ENCODE peak calls at places on chromosome 17, in four cellular contexts. V, Y, R and B are unnamed samples.

GRCh38 chr17:28925912-28926365 is 23.1 kb upstream of the DHRS13 start:
- DNase-seq in V (no peak), Y (peak), R (no peak), B (no peak)

GRCh38 chr17:74601944-74602572 is 10.0 kb upstream of the CD300LD start:
- DNase-seq in V (peak), Y (no peak), R (peak), B (peak)

GRCh38 chr17:48547839-48548686 is 3.2 kb upstream of the HOXB2 start:
- DNase-seq in V (peak), Y (no peak), R (no peak), B (peak)

GRCh38 chr17:5821813-5822212 is 237.5 kb upstream of the NLRP1 start:
- DNase-seq in V (no peak), Y (no peak), R (no peak), B (no peak)

GRCh38 chr17:28426081-28426519 is 20.1 kb upstream of the SLC46A1 start:
- DNase-seq in V (peak), Y (no peak), R (peak), B (peak)

GRCh38 chr17:45018514-45019176 is 32.8 kb downstream of the DCAKD start:
- DNase-seq in V (peak), Y (no peak), R (no peak), B (peak)

GRCh38 chr17:6812295-6812694 is 19.2 kb downstream of the TEKT1 start:
- DNase-seq in V (no peak), Y (no peak), R (no peak), B (no peak)

GRCh38 chr17:78138204-78139060 is 7.8 kb upstream of the C17orf99 start:
- DNase-seq in V (no peak), Y (no peak), R (no peak), B (no peak)

GRCh38 chr17:32862940-32863339 is 14.0 kb downstream of the MYO1D start:
- DNase-seq in V (no peak), Y (no peak), R (no peak), B (no peak)

GRCh38 chr17:64020068-64020766 is at the start of gene ICAM2:
- DNase-seq in V (no peak), Y (peak), R (no peak), B (peak)

GRCh38 chr17:17215575-17215974 is 9.4 kb upstream of the PLD6 start:
- DNase-seq in V (no peak), Y (no peak), R (no peak), B (no peak)

GRCh38 chr17:77873518-77874302 is 84.8 kb upstream of the TNRC6C start:
- DNase-seq in V (no peak), Y (no peak), R (no peak), B (no peak)

GRCh38 chr17:31499771-31500554 is 108.5 kb downstream of the RAB11FIP4 start:
- DNase-seq in V (no peak), Y (no peak), R (peak), B (peak)

GRCh38 chr17:39548494-39548893 is 59.2 kb downstream of the NEUROD2 start:
- DNase-seq in V (no peak), Y (no peak), R (no peak), B (no peak)

GRCh38 chr17:4742133-4742532 is 2.4 kb upstream of the CXCL16 start:
- DNase-seq in V (no peak), Y (no peak), R (no peak), B (no peak)

GRCh38 chr17:30263552-30264333 is 28.0 kb downstream of the BLMH start:
- DNase-seq in V (no peak), Y (no peak), R (no peak), B (no peak)

GRCh38 chr17:64357191-64357981 is 33.3 kb downstream of the PECAM1 start:
- DNase-seq in V (no peak), Y (no peak), R (no peak), B (peak)

GRCh38 chr17:55296171-55296695 is 31.5 kb downstream of the HLF start:
- DNase-seq in V (no peak), Y (no peak), R (no peak), B (no peak)

GRCh38 chr17:72282439-72283029 is 161.7 kb downstream of the SOX9 start:
- DNase-seq in V (no peak), Y (no peak), R (no peak), B (no peak)

GRCh38 chr17:76353004-76353598 is 615 bp downstream of the PRPSAP1 start:
- DNase-seq in V (peak), Y (no peak), R (no peak), B (peak)

GRCh38 chr17:19364699-19365498 is 2.4 kb upstream of the B9D1 start:
- DNase-seq in V (no peak), Y (no peak), R (peak), B (no peak)

GRCh38 chr17:72725432-72726068 is 366.9 kb downstream of the SLC39A11 start:
- DNase-seq in V (peak), Y (no peak), R (peak), B (peak)

GRCh38 chr17:21250719-21251305 is 2.4 kb downstream of the NATD1 start:
- DNase-seq in V (no peak), Y (no peak), R (no peak), B (no peak)

GRCh38 chr17:49497147-49498036 is 2.3 kb downstream of the NGFR start:
- DNase-seq in V (no peak), Y (no peak), R (no peak), B (peak)

GRCh38 chr17:46167826-46168569 is 25.2 kb downstream of the KANSL1 start:
- DNase-seq in V (no peak), Y (no peak), R (peak), B (no peak)

GRCh38 chr17:14997290-14997689 is 267.8 kb downstream of the PMP22 start:
- DNase-seq in V (no peak), Y (no peak), R (no peak), B (no peak)

GRCh38 chr17:17511293-17511741 is 15.1 kb upstream of the RASD1 start:
- DNase-seq in V (no peak), Y (no peak), R (no peak), B (no peak)

GRCh38 chr17:37158290-37158689 is 209.5 kb downstream of the AATF start:
- DNase-seq in V (no peak), Y (no peak), R (no peak), B (no peak)

GRCh38 chr17:46212634-46213435 is 19.6 kb upstream of the KANSL1 start:
- DNase-seq in V (peak), Y (no peak), R (peak), B (peak)

DNA sequence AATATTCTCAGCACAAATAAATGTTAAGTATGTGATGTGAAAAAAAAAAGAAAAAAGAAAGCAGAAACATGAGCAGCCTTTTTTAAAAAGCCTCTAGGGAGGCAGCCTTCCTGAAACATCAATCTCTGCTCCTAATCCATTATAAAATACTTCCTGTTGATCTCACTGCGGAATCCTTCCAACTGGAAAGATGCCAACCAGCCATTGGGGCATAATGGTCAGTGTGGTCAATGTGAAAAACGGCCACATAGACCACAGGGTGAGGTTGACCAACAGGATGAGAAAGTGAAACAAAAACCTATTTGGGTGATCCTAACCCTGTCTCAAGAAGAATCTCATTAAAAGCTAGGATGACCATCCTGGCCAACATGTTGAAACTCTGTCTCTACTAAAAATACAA is 26.1 kb upstream of the ABCA8 start:
- DNase-seq in V (no peak), Y (peak), R (peak), B (no peak)
- H3K4me3 ChIP-seq in V (no peak), Y (no peak), R (no peak), B (no peak)

DNA sequence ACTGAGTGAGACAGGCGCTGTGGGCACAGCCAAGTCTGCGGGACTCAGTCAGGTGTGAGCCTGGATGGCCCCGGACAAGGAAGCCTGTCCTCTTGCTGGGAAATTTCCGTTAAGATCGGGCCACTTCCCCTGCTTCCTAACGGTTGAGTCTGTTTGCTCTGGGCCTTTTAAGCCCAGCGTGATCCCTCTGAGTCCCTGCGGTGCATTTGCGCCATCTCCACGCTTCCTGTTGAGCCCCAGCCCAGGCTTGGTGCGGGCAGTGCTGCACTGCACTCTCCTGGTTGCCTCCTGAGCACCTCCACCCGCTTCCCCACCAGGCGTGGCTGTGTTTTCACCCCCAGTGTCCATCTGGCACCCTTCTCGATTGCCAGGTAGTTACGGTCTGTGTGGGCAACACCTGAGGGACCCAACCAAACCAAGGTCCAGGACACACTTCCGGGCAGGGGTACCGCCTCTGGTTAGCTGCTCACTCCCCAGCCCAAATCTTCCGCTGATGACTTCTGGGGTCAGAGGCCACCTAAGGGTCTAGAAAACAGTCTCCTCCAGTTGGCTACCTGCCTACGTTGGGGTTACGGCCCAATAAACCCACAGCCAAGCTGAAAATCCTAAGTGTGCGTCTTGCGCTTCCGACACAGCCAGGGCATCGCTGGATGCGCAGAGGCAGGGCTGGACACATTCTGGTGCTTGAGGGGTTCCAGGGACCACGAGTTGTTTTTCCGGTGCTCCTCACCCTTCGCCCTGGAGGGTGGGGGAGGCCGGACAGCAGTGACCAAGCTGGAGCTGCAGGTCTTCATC is 1.4 kb upstream of the SLC25A10 start:
- DNase-seq in V (no peak), Y (no peak), R (peak), B (no peak)
- TF ChIP-seq CREB1 in V (no peak), Y (no peak), R (no peak), B (no peak)

GRCh38 chr17:67157732-67158639 is 87.0 kb downstream of the HELZ start:
- DNase-seq in V (peak), Y (peak), R (peak), B (peak)

GRCh38 chr17:67160791-67161190 is 84.2 kb downstream of the HELZ start:
- DNase-seq in V (no peak), Y (no peak), R (no peak), B (no peak)

GRCh38 chr17:67164298-67164697 is 80.7 kb downstream of the HELZ start:
- DNase-seq in V (no peak), Y (no peak), R (no peak), B (no peak)

GRCh38 chr17:67162771-67163170 is 82.2 kb downstream of the HELZ start:
- DNase-seq in V (no peak), Y (no peak), R (no peak), B (no peak)

DNA sequence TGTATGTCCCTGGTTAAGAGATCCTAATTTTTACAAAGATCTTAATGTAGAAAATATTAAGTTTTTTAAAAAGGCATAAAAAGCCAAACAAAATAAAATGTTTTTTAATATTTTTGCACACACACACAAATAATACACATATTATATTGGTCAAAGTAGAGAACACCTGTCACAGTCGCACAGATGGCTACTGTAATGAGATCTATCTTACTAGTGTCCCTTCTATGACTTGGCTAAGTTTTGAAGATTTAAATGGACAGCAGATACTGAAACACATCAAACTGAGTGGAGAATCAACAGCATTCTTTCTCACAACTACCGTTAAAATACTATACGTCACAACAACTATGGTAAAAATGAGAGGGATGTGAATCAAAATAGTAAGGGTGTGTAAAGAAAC is 83.4 kb downstream of the HELZ start:
- DNase-seq in V (no peak), Y (no peak), R (no peak), B (no peak)
- TF ChIP-seq JUNB in V (no peak), Y (no peak), R (no peak), B (no peak)

GRCh38 chr17:35448899-35449227 is 297 bp upstream of the SLFN13 start:
- DNase-seq in V (no peak), Y (no peak), R (no peak), B (no peak)
- H3K4me3 ChIP-seq in V (no peak), Y (peak), R (no peak), B (peak)